ENCODE peak calls at places on chromosomes 5 and 9, in five cellular contexts. K, W, C, V and T are unnamed samples.

GRCh38 chr9:18347381-18348084 is 126.4 kb upstream of the ADAMTSL1 start:
- DNase-seq in C (no peak), W (no peak), V (no peak), K (no peak), T (no peak)

GRCh38 chr9:85743290-85744128 is 1.8 kb upstream of the AGTPBP1 start:
- DNase-seq in W (no peak), V (no peak), C (no peak), K (peak; percentile 91), T (no peak)

GRCh38 chr5:67364381-67364970 is 167.9 kb upstream of the CD180 start:
- DNase-seq in K (no peak), V (no peak), W (no peak), C (no peak), T (no peak)

GRCh38 chr9:124038239-124038638 is 26.7 kb downstream of the LHX2 start:
- DNase-seq in C (no peak), K (no peak), W (no peak), V (no peak), T (no peak)

GRCh38 chr9:132546148-132547051 is 36.0 kb upstream of the BARHL1 start:
- DNase-seq in C (no peak), W (peak; percentile 23), V (peak; percentile 39), K (peak; percentile 9), T (peak; percentile 89)

GRCh38 chr9:133421615-133422542 is at the start of gene ADAMTS13:
- DNase-seq in V (no peak), K (no peak), W (peak; percentile 47), C (no peak), T (no peak)

GRCh38 chr5:2863675-2864433 is 112.4 kb upstream of the IRX2 start:
- DNase-seq in V (no peak), C (no peak), W (no peak), K (no peak), T (no peak)

GRCh38 chr5:134509308-134510040 is 16.0 kb upstream of the JADE2 start:
- DNase-seq in V (no peak), K (peak; percentile 50), C (peak; percentile 15), W (no peak), T (no peak)

GRCh38 chr5:177594071-177594470 is 2.1 kb downstream of the TMED9 start:
- DNase-seq in K (no peak), W (no peak), V (no peak), C (no peak), T (no peak)

GRCh38 chr5:80242849-80243248 is 13.0 kb downstream of the SERINC5 start:
- DNase-seq in V (no peak), C (no peak), W (no peak), K (no peak), T (no peak)

GRCh38 chr5:55232194-55232984 is 1.0 kb downstream of the CCNO start:
- DNase-seq in V (no peak), K (no peak), W (peak; percentile 36), C (no peak), T (peak; percentile 40)

GRCh38 chr9:98900725-98901124 is 43.0 kb upstream of the COL15A1 start:
- DNase-seq in V (no peak), C (no peak), W (no peak), K (no peak), T (no peak)

GRCh38 chr5:68290260-68290674 is 74.7 kb downstream of the PIK3R1 start:
- DNase-seq in V (no peak), W (no peak), K (peak; percentile 46), C (no peak), T (no peak)

GRCh38 chr5:172342907-172343306 is 59.3 kb upstream of the UBTD2 start:
- DNase-seq in C (no peak), K (no peak), W (no peak), V (no peak), T (no peak)

GRCh38 chr9:88995205-88995604 is 3.9 kb downstream of the S1PR3 start:
- DNase-seq in K (no peak), W (no peak), V (no peak), C (no peak), T (no peak)

GRCh38 chr5:45532826-45533624 is 163.2 kb downstream of the HCN1 start:
- DNase-seq in C (no peak), K (no peak), V (no peak), W (no peak), T (no peak)

GRCh38 chr9:108983885-108984284 is 29.4 kb downstream of the CTNNAL1 start:
- DNase-seq in C (no peak), V (no peak), W (no peak), K (no peak), T (no peak)

GRCh38 chr9:89730715-89731114 is 125.9 kb downstream of the GADD45G start:
- DNase-seq in K (no peak), C (no peak), W (peak; percentile 96), V (peak; percentile 93), T (no peak)

GRCh38 chr5:179827684-179828083 is 7.0 kb downstream of the SQSTM1 start:
- DNase-seq in V (no peak), C (peak; percentile 76), K (peak; percentile 62), W (no peak), T (no peak)

GRCh38 chr9:123033864-123034598 is 564 bp downstream of the GPR21 start:
- DNase-seq in V (no peak), C (peak; percentile 37), K (no peak), W (no peak), T (no peak)

GRCh38 chr5:170312666-170313065 is 15.1 kb upstream of the LCP2 start:
- DNase-seq in C (peak; percentile 31), V (no peak), W (no peak), K (peak; percentile 7), T (no peak)

GRCh38 chr5:131250749-131251148 is 13.1 kb upstream of the CDC42SE2 start:
- DNase-seq in C (no peak), K (no peak), W (no peak), V (no peak), T (no peak)

GRCh38 chr5:181223041-181223728 is at the start of gene TRIM41:
- DNase-seq in K (peak; percentile 99), V (no peak), C (no peak), W (no peak), T (no peak)

GRCh38 chr9:107688728-107689127 is 199.2 kb upstream of the KLF4 start:
- DNase-seq in W (no peak), C (no peak), K (no peak), V (no peak), T (no peak)

GRCh38 chr5:133514456-133514855 is 97.9 kb downstream of the FSTL4 start:
- DNase-seq in C (no peak), W (no peak), K (no peak), V (peak; percentile 48), T (peak; percentile 48)

GRCh38 chr9:128419061-128419925 is 1.4 kb upstream of the CERCAM start:
- DNase-seq in W (peak; percentile 55), V (peak; percentile 4), C (no peak), K (no peak), T (peak; percentile 60)

GRCh38 chr5:5421149-5421960 is 1.1 kb upstream of the ICE1 start:
- DNase-seq in W (peak; percentile 34), K (peak; percentile 7), V (peak; percentile 25), C (no peak), T (peak; percentile 2)

GRCh38 chr5:126912607-126913006 is 117.8 kb downstream of the MARCHF3 start:
- DNase-seq in V (no peak), C (no peak), K (peak; percentile 19), W (no peak), T (no peak)

GRCh38 chr9:18905883-18906649 is 126.9 kb downstream of the SAXO1 start:
- DNase-seq in C (no peak), V (no peak), K (peak; percentile 73), W (no peak), T (no peak)

GRCh38 chr5:94544031-94544650 is 74.3 kb downstream of the KIAA0825 start:
- DNase-seq in V (no peak), W (peak; percentile 12), C (peak; percentile 58), K (peak; percentile 34), T (no peak)

GRCh38 chr9:132244582-132245455 is 83.0 kb downstream of the NTNG2 start:
- DNase-seq in W (no peak), C (no peak), V (no peak), K (no peak), T (no peak)

GRCh38 chr9:124297553-124297905 is 39.8 kb downstream of the NEK6 start:
- DNase-seq in K (peak; percentile 95), V (no peak), W (no peak), C (no peak), T (no peak)

GRCh38 chr9:89562186-89562814 is 42.5 kb upstream of the GADD45G start:
- DNase-seq in C (no peak), V (no peak), W (no peak), K (peak; percentile 59), T (no peak)

GRCh38 chr5:154370119-154370518 is 75.7 kb upstream of the SAP30L start:
- DNase-seq in W (no peak), V (no peak), K (peak; percentile 64), C (no peak), T (no peak)

GRCh38 chr5:78405820-78406750 is 45.7 kb downstream of the SCAMP1 start:
- DNase-seq in V (no peak), C (no peak), K (peak; percentile 52), W (no peak), T (no peak)